ENCODE peak calls at places on chromosomes 11 and 22, in seven cellular contexts. One of them, this sample, is unnamed.

GRCh38 chr11:83025267-83025704 is 46.4 kb downstream of the RAB30 start:
- DNase-seq in HCT116: no peak
- DNase-seq in trophoblast cell: peak
- DNase-seq in pancreas: no peak
- DNase-seq in small intestine: no peak
- DNase-seq in tibial artery: no peak
- DNase-seq in thoracic aorta: no peak
- DNase-seq in this sample: no peak

GRCh38 chr11:67391304-67392181 is at the start of gene RAD9A:
- DNase-seq in tibial artery: peak
- DNase-seq in trophoblast cell: peak
- DNase-seq in thoracic aorta: peak
- DNase-seq in pancreas: peak
- DNase-seq in small intestine: peak
- DNase-seq in HCT116: peak
- DNase-seq in this sample: no peak

GRCh38 chr11:91946397-91947090 is 278.1 kb upstream of the FAT3 start:
- DNase-seq in small intestine: no peak
- DNase-seq in thoracic aorta: no peak
- DNase-seq in HCT116: no peak
- DNase-seq in tibial artery: no peak
- DNase-seq in trophoblast cell: no peak
- DNase-seq in pancreas: no peak
- DNase-seq in this sample: no peak

GRCh38 chr11:72225411-72225951 is 914 bp downstream of the INPPL1 start:
- DNase-seq in small intestine: peak
- DNase-seq in pancreas: no peak
- DNase-seq in thoracic aorta: no peak
- DNase-seq in HCT116: no peak
- DNase-seq in tibial artery: peak
- DNase-seq in trophoblast cell: peak
- DNase-seq in this sample: no peak

GRCh38 chr11:4830909-4831308 is 9.8 kb downstream of the OR51F2 start:
- DNase-seq in thoracic aorta: no peak
- DNase-seq in HCT116: no peak
- DNase-seq in small intestine: no peak
- DNase-seq in pancreas: no peak
- DNase-seq in trophoblast cell: no peak
- DNase-seq in tibial artery: no peak
- DNase-seq in this sample: no peak

GRCh38 chr11:93908689-93909088 is 58.3 kb upstream of the VSTM5 start:
- DNase-seq in thoracic aorta: no peak
- DNase-seq in small intestine: no peak
- DNase-seq in trophoblast cell: no peak
- DNase-seq in HCT116: no peak
- DNase-seq in pancreas: no peak
- DNase-seq in tibial artery: no peak
- DNase-seq in this sample: peak

GRCh38 chr22:49934144-49934890 is 15.9 kb downstream of the CRELD2 start:
- DNase-seq in trophoblast cell: no peak
- DNase-seq in thoracic aorta: no peak
- DNase-seq in pancreas: peak
- DNase-seq in HCT116: no peak
- DNase-seq in small intestine: no peak
- DNase-seq in tibial artery: no peak
- DNase-seq in this sample: no peak

GRCh38 chr11:128318856-128319474 is 268.4 kb downstream of the ETS1 start:
- DNase-seq in tibial artery: no peak
- DNase-seq in small intestine: peak
- DNase-seq in thoracic aorta: no peak
- DNase-seq in HCT116: no peak
- DNase-seq in pancreas: no peak
- DNase-seq in trophoblast cell: no peak
- DNase-seq in this sample: no peak

GRCh38 chr11:80783561-80783960 is 1342.7 kb upstream of the TENM4 start:
- DNase-seq in thoracic aorta: no peak
- DNase-seq in small intestine: peak
- DNase-seq in pancreas: no peak
- DNase-seq in tibial artery: no peak
- DNase-seq in HCT116: no peak
- DNase-seq in trophoblast cell: no peak
- DNase-seq in this sample: no peak

GRCh38 chr11:14418801-14419417 is 59.9 kb upstream of the RRAS2 start:
- DNase-seq in tibial artery: no peak
- DNase-seq in trophoblast cell: peak
- DNase-seq in small intestine: peak
- DNase-seq in thoracic aorta: no peak
- DNase-seq in pancreas: no peak
- DNase-seq in HCT116: peak
- DNase-seq in this sample: no peak

GRCh38 chr11:69711824-69712801 is 8.3 kb upstream of the FGF19 start:
- DNase-seq in thoracic aorta: no peak
- DNase-seq in tibial artery: no peak
- DNase-seq in small intestine: no peak
- DNase-seq in trophoblast cell: no peak
- DNase-seq in pancreas: no peak
- DNase-seq in HCT116: peak
- DNase-seq in this sample: no peak

GRCh38 chr11:130323452-130324448 is 9.0 kb upstream of the ZBTB44 start:
- DNase-seq in HCT116: no peak
- DNase-seq in pancreas: no peak
- DNase-seq in small intestine: no peak
- DNase-seq in thoracic aorta: no peak
- DNase-seq in trophoblast cell: peak
- DNase-seq in tibial artery: no peak
- DNase-seq in this sample: no peak

GRCh38 chr22:49261616-49262015 is 566.1 kb downstream of the BRD1 start:
- DNase-seq in pancreas: no peak
- DNase-seq in small intestine: no peak
- DNase-seq in HCT116: no peak
- DNase-seq in trophoblast cell: no peak
- DNase-seq in tibial artery: peak
- DNase-seq in thoracic aorta: no peak
- DNase-seq in this sample: no peak

GRCh38 chr11:73323464-73323863 is 15.4 kb downstream of the ARHGEF17 start:
- DNase-seq in trophoblast cell: peak
- DNase-seq in HCT116: no peak
- DNase-seq in thoracic aorta: peak
- DNase-seq in small intestine: no peak
- DNase-seq in tibial artery: peak
- DNase-seq in pancreas: no peak
- DNase-seq in this sample: no peak

GRCh38 chr11:73320786-73321325 is 12.8 kb downstream of the ARHGEF17 start:
- DNase-seq in small intestine: no peak
- DNase-seq in thoracic aorta: no peak
- DNase-seq in HCT116: no peak
- DNase-seq in tibial artery: peak
- DNase-seq in pancreas: no peak
- DNase-seq in trophoblast cell: no peak
- DNase-seq in this sample: no peak

GRCh38 chr11:73322986-73323306 is 14.9 kb downstream of the ARHGEF17 start:
- DNase-seq in HCT116: no peak
- DNase-seq in thoracic aorta: no peak
- DNase-seq in pancreas: no peak
- DNase-seq in tibial artery: no peak
- DNase-seq in small intestine: no peak
- DNase-seq in trophoblast cell: no peak
- DNase-seq in this sample: no peak

GRCh38 chr11:73322111-73322985 is 14.3 kb downstream of the ARHGEF17 start:
- DNase-seq in small intestine: no peak
- DNase-seq in HCT116: no peak
- DNase-seq in pancreas: no peak
- DNase-seq in trophoblast cell: no peak
- DNase-seq in tibial artery: no peak
- DNase-seq in thoracic aorta: no peak
- DNase-seq in this sample: no peak

DNA sequence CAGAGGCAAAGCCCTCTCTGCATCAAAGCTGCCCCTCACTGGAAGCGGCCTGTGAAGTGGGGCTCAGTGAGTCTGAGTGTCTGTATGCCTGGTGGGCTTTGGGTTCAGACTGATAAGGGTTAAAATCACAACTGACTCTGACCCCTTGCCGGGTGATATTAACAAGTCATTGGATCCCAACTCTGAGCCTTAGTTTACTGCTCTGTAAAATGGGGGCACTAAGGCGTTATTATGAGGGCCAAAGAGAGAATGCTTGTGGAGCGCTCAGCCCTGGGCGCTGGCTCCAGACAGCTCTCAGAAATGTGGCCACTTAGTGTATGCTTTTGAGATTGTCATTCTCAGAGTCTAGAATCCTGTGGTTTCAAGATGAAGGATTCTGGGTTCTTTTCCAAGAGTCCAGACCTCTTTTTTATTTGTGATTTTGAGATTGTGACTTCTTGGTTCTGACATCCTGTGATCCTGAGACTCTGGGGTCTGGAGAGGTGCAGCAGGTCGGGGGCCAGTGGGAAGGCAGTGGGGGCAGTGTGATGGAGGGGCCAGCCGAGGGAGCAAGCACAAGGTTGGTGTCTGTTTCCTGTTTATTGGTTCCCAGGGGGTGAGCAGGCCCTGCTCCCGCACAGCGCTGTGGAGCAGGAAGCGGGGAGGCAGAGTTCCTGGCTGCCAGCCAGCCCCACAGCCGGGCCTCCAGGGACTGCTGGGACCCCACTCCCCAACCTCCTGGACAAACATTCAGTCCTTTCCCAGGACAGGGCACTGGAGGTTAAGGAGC is 13.4 kb downstream of the ARHGEF17 start:
- DNase-seq in thoracic aorta: no peak
- DNase-seq in pancreas: no peak
- DNase-seq in trophoblast cell: no peak
- DNase-seq in HCT116: no peak
- DNase-seq in small intestine: no peak
- DNase-seq in tibial artery: no peak
- DNase-seq in this sample: no peak
- H3K27ac ChIP-seq in thoracic aorta: peak
- H3K27ac ChIP-seq in pancreas: peak
- H3K27ac ChIP-seq in trophoblast cell: peak
- H3K27ac ChIP-seq in HCT116: no peak
- H3K27ac ChIP-seq in small intestine: no peak
- H3K27ac ChIP-seq in tibial artery: peak
- H3K27ac ChIP-seq in this sample: no peak

DNA sequence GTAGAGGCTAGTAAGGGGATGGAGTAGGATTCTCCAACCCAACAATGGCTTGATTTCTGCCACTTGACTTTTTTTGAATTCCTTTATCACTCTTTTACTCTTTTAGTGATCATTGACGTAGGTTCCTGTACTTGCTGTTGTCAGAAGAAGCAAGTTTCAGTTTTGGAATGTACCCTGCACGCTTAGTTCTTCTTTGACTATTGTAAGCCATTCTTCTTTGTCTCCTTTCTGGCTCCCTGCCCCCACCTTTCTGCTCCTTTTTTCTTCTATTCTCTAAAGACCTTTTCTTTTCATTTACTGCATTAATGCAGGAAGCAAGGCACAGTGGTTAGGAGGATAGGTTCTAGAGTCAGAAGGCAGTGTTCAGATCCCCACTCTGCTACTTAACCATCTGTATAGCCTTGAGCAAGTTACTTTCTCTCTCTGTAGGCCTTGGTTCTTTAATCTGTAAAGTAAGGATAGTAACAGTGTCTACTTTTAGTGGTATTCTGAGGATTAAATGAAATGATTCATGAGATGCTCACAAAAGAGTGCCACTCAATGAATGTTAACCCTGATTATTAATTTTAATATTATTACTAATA is 33.8 kb upstream of the RAG2 start:
- DNase-seq in HCT116: no peak
- DNase-seq in pancreas: no peak
- DNase-seq in trophoblast cell: no peak
- DNase-seq in small intestine: no peak
- DNase-seq in thoracic aorta: no peak
- DNase-seq in tibial artery: no peak
- DNase-seq in this sample: no peak
- H3K27ac ChIP-seq in HCT116: no peak
- H3K27ac ChIP-seq in pancreas: no peak
- H3K27ac ChIP-seq in trophoblast cell: peak
- H3K27ac ChIP-seq in small intestine: no peak
- H3K27ac ChIP-seq in thoracic aorta: no peak
- H3K27ac ChIP-seq in tibial artery: no peak
- H3K27ac ChIP-seq in this sample: no peak

GRCh38 chr11:9896902-9897301 is 233.0 kb downstream of the SWAP70 start:
- DNase-seq in tibial artery: no peak
- DNase-seq in HCT116: no peak
- DNase-seq in small intestine: no peak
- DNase-seq in thoracic aorta: no peak
- DNase-seq in trophoblast cell: no peak
- DNase-seq in pancreas: no peak
- DNase-seq in this sample: no peak

GRCh38 chr11:9893474-9893873 is 229.6 kb downstream of the SWAP70 start:
- DNase-seq in tibial artery: no peak
- DNase-seq in pancreas: no peak
- DNase-seq in small intestine: no peak
- DNase-seq in trophoblast cell: no peak
- DNase-seq in HCT116: no peak
- DNase-seq in thoracic aorta: no peak
- DNase-seq in this sample: no peak

GRCh38 chr11:9895016-9895415 is 231.1 kb downstream of the SWAP70 start:
- DNase-seq in pancreas: no peak
- DNase-seq in thoracic aorta: no peak
- DNase-seq in tibial artery: no peak
- DNase-seq in HCT116: no peak
- DNase-seq in trophoblast cell: no peak
- DNase-seq in small intestine: no peak
- DNase-seq in this sample: no peak
- H3K27ac ChIP-seq in pancreas: no peak
- H3K27ac ChIP-seq in thoracic aorta: no peak
- H3K27ac ChIP-seq in tibial artery: no peak
- H3K27ac ChIP-seq in HCT116: no peak
- H3K27ac ChIP-seq in trophoblast cell: no peak
- H3K27ac ChIP-seq in small intestine: no peak
- H3K27ac ChIP-seq in this sample: no peak

DNA sequence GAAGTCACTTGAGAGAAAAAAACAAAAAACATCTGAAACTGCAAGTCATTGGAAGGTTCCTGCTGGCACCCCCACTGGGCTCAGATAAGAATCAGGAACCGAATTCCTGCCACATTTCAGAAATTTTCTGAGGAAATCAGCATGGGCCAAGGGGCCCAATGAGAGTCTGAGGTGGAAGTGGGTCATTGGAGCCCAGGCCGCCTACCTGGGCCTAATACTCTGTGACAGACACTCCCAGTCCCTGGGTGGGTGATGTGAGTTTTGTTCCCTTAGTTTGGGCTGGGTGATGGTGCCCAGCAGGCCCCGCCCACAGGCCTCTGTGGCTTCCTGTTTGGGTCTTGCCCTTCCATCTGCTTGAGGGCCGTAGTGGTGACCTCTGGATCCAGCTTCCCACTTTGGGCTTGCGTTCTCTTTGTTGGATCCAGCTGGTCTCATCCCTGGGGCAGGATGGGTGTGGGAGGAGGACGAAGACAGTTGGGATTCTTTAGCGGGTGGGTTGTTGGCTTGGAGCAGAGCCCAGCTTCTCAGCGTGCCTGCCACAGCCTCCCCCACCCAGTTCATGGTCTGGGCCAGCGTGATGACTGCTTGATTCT is 40.7 kb downstream of the PARVA start:
- DNase-seq in HCT116: no peak
- DNase-seq in small intestine: no peak
- DNase-seq in thoracic aorta: no peak
- DNase-seq in tibial artery: no peak
- DNase-seq in pancreas: no peak
- DNase-seq in trophoblast cell: peak
- DNase-seq in this sample: no peak
- H3K27ac ChIP-seq in HCT116: no peak
- H3K27ac ChIP-seq in small intestine: no peak
- H3K27ac ChIP-seq in thoracic aorta: peak
- H3K27ac ChIP-seq in tibial artery: peak
- H3K27ac ChIP-seq in pancreas: no peak
- H3K27ac ChIP-seq in trophoblast cell: peak
- H3K27ac ChIP-seq in this sample: no peak

GRCh38 chr11:62449451-62449851 is 30.6 kb downstream of the SCGB1A1 start:
- DNase-seq in thoracic aorta: no peak
- DNase-seq in small intestine: no peak
- DNase-seq in HCT116: no peak
- DNase-seq in trophoblast cell: no peak
- DNase-seq in pancreas: no peak
- DNase-seq in tibial artery: no peak
- DNase-seq in this sample: no peak
- H3K27ac ChIP-seq in thoracic aorta: no peak
- H3K27ac ChIP-seq in small intestine: no peak
- H3K27ac ChIP-seq in HCT116: no peak
- H3K27ac ChIP-seq in trophoblast cell: no peak
- H3K27ac ChIP-seq in pancreas: no peak
- H3K27ac ChIP-seq in tibial artery: no peak
- H3K27ac ChIP-seq in this sample: no peak

This sample was measured in epithelial cell of prostate.